ENCODE peak calls at places on chromosomes 6 and 20, in four cellular contexts. One of them, this sample, is unnamed.

GRCh38 chr6:41732601-41733348 is 2.6 kb downstream of the TFEB start:
- DNase-seq in NAMALWA: peak
- DNase-seq in progenitor cell of endocrine pancreas: no peak
- DNase-seq in activated CD8-positive, alpha-beta memory T cell treated with anti-CD3 and anti-CD28 coated beads, Interleukin-2, amount 10 ng/mL, durations not matched to agents 7 days and 5 days: peak
- DNase-seq in this sample: no peak

GRCh38 chr6:97594834-97595233 is 311.8 kb upstream of the MMS22L start:
- DNase-seq in NAMALWA: no peak
- DNase-seq in progenitor cell of endocrine pancreas: no peak
- DNase-seq in activated CD8-positive, alpha-beta memory T cell treated with anti-CD3 and anti-CD28 coated beads, Interleukin-2, amount 10 ng/mL, durations not matched to agents 7 days and 5 days: no peak
- DNase-seq in this sample: no peak

GRCh38 chr6:112665114-112665513 is 318.0 kb downstream of the RFPL4B start:
- DNase-seq in NAMALWA: no peak
- DNase-seq in progenitor cell of endocrine pancreas: no peak
- DNase-seq in activated CD8-positive, alpha-beta memory T cell treated with anti-CD3 and anti-CD28 coated beads, Interleukin-2, amount 10 ng/mL, durations not matched to agents 7 days and 5 days: no peak
- DNase-seq in this sample: no peak

GRCh38 chr6:152127429-152128165 is 320.1 kb downstream of the ESR1 start:
- DNase-seq in NAMALWA: no peak
- DNase-seq in progenitor cell of endocrine pancreas: no peak
- DNase-seq in activated CD8-positive, alpha-beta memory T cell treated with anti-CD3 and anti-CD28 coated beads, Interleukin-2, amount 10 ng/mL, durations not matched to agents 7 days and 5 days: no peak
- DNase-seq in this sample: no peak

GRCh38 chr6:167793421-167793820 is 33.3 kb upstream of the AFDN start:
- DNase-seq in NAMALWA: no peak
- DNase-seq in progenitor cell of endocrine pancreas: no peak
- DNase-seq in activated CD8-positive, alpha-beta memory T cell treated with anti-CD3 and anti-CD28 coated beads, Interleukin-2, amount 10 ng/mL, durations not matched to agents 7 days and 5 days: no peak
- DNase-seq in this sample: no peak

GRCh38 chr6:146184701-146185100 is 155.8 kb downstream of the GRM1 start:
- DNase-seq in NAMALWA: no peak
- DNase-seq in progenitor cell of endocrine pancreas: no peak
- DNase-seq in activated CD8-positive, alpha-beta memory T cell treated with anti-CD3 and anti-CD28 coated beads, Interleukin-2, amount 10 ng/mL, durations not matched to agents 7 days and 5 days: no peak
- DNase-seq in this sample: no peak

GRCh38 chr6:163173741-163174140 is 240.8 kb upstream of the QKI start:
- DNase-seq in NAMALWA: no peak
- DNase-seq in progenitor cell of endocrine pancreas: no peak
- DNase-seq in activated CD8-positive, alpha-beta memory T cell treated with anti-CD3 and anti-CD28 coated beads, Interleukin-2, amount 10 ng/mL, durations not matched to agents 7 days and 5 days: no peak
- DNase-seq in this sample: no peak

GRCh38 chr20:23445596-23446217 is 6.2 kb downstream of the CSTL1 start:
- DNase-seq in NAMALWA: no peak
- DNase-seq in progenitor cell of endocrine pancreas: no peak
- DNase-seq in activated CD8-positive, alpha-beta memory T cell treated with anti-CD3 and anti-CD28 coated beads, Interleukin-2, amount 10 ng/mL, durations not matched to agents 7 days and 5 days: peak
- DNase-seq in this sample: peak

GRCh38 chr20:7980332-7981046 is 39.1 kb downstream of the TMX4 start:
- DNase-seq in NAMALWA: peak
- DNase-seq in progenitor cell of endocrine pancreas: no peak
- DNase-seq in activated CD8-positive, alpha-beta memory T cell treated with anti-CD3 and anti-CD28 coated beads, Interleukin-2, amount 10 ng/mL, durations not matched to agents 7 days and 5 days: no peak
- DNase-seq in this sample: no peak

GRCh38 chr20:20353574-20353973 is 14.3 kb upstream of the INSM1 start:
- DNase-seq in NAMALWA: no peak
- DNase-seq in progenitor cell of endocrine pancreas: no peak
- DNase-seq in activated CD8-positive, alpha-beta memory T cell treated with anti-CD3 and anti-CD28 coated beads, Interleukin-2, amount 10 ng/mL, durations not matched to agents 7 days and 5 days: no peak
- DNase-seq in this sample: no peak

GRCh38 chr6:119313937-119314893 is 35.3 kb downstream of the MAN1A1 start:
- DNase-seq in NAMALWA: peak
- DNase-seq in progenitor cell of endocrine pancreas: no peak
- DNase-seq in activated CD8-positive, alpha-beta memory T cell treated with anti-CD3 and anti-CD28 coated beads, Interleukin-2, amount 10 ng/mL, durations not matched to agents 7 days and 5 days: peak
- DNase-seq in this sample: no peak

GRCh38 chr6:73389854-73390253 is 4.8 kb upstream of the DDX43 start:
- DNase-seq in NAMALWA: no peak
- DNase-seq in progenitor cell of endocrine pancreas: no peak
- DNase-seq in activated CD8-positive, alpha-beta memory T cell treated with anti-CD3 and anti-CD28 coated beads, Interleukin-2, amount 10 ng/mL, durations not matched to agents 7 days and 5 days: no peak
- DNase-seq in this sample: peak

GRCh38 chr6:142960098-142960497 is 15.1 kb upstream of the HIVEP2 start:
- DNase-seq in NAMALWA: no peak
- DNase-seq in progenitor cell of endocrine pancreas: no peak
- DNase-seq in activated CD8-positive, alpha-beta memory T cell treated with anti-CD3 and anti-CD28 coated beads, Interleukin-2, amount 10 ng/mL, durations not matched to agents 7 days and 5 days: no peak
- DNase-seq in this sample: no peak

GRCh38 chr6:28258877-28259777 is at the start of gene NKAPL:
- DNase-seq in NAMALWA: no peak
- DNase-seq in progenitor cell of endocrine pancreas: no peak
- DNase-seq in activated CD8-positive, alpha-beta memory T cell treated with anti-CD3 and anti-CD28 coated beads, Interleukin-2, amount 10 ng/mL, durations not matched to agents 7 days and 5 days: peak
- DNase-seq in this sample: no peak

GRCh38 chr6:110547266-110547964 is 71.0 kb upstream of the SLC22A16 start:
- DNase-seq in NAMALWA: no peak
- DNase-seq in progenitor cell of endocrine pancreas: no peak
- DNase-seq in activated CD8-positive, alpha-beta memory T cell treated with anti-CD3 and anti-CD28 coated beads, Interleukin-2, amount 10 ng/mL, durations not matched to agents 7 days and 5 days: no peak
- DNase-seq in this sample: peak

GRCh38 chr6:26224547-26224912 is 137.3 kb downstream of the HFE start:
- DNase-seq in NAMALWA: no peak
- DNase-seq in progenitor cell of endocrine pancreas: no peak
- DNase-seq in activated CD8-positive, alpha-beta memory T cell treated with anti-CD3 and anti-CD28 coated beads, Interleukin-2, amount 10 ng/mL, durations not matched to agents 7 days and 5 days: no peak
- DNase-seq in this sample: no peak

GRCh38 chr20:41175201-41175651 is 37.9 kb downstream of the PLCG1 start:
- DNase-seq in NAMALWA: no peak
- DNase-seq in progenitor cell of endocrine pancreas: peak
- DNase-seq in activated CD8-positive, alpha-beta memory T cell treated with anti-CD3 and anti-CD28 coated beads, Interleukin-2, amount 10 ng/mL, durations not matched to agents 7 days and 5 days: peak
- DNase-seq in this sample: peak

GRCh38 chr6:127566119-127566518 is 10.9 kb upstream of the C6orf58 start:
- DNase-seq in NAMALWA: no peak
- DNase-seq in progenitor cell of endocrine pancreas: no peak
- DNase-seq in activated CD8-positive, alpha-beta memory T cell treated with anti-CD3 and anti-CD28 coated beads, Interleukin-2, amount 10 ng/mL, durations not matched to agents 7 days and 5 days: no peak
- DNase-seq in this sample: no peak

GRCh38 chr20:61949714-61950630 is 115.7 kb downstream of the TAF4 start:
- DNase-seq in NAMALWA: no peak
- DNase-seq in progenitor cell of endocrine pancreas: no peak
- DNase-seq in activated CD8-positive, alpha-beta memory T cell treated with anti-CD3 and anti-CD28 coated beads, Interleukin-2, amount 10 ng/mL, durations not matched to agents 7 days and 5 days: no peak
- DNase-seq in this sample: peak

GRCh38 chr20:49594143-49594928 is 26.4 kb upstream of the PTGIS start:
- DNase-seq in NAMALWA: no peak
- DNase-seq in progenitor cell of endocrine pancreas: no peak
- DNase-seq in activated CD8-positive, alpha-beta memory T cell treated with anti-CD3 and anti-CD28 coated beads, Interleukin-2, amount 10 ng/mL, durations not matched to agents 7 days and 5 days: peak
- DNase-seq in this sample: no peak